ENCODE peak calls at places on chromosomes 3 and 15, in four cellular contexts. R, F, X and D are unnamed samples.

GRCh38 chr3:177905173-177905894 is 630.9 kb upstream of the KCNMB2 start:
- DNase-seq in X (no peak), R (no peak), F (no peak), D (peak; percentile 11)

GRCh38 chr3:111965484-111965883 is 13.3 kb upstream of the ABHD10 start:
- DNase-seq in R (no peak), F (no peak), X (no peak), D (no peak)

GRCh38 chr15:98421419-98422085 is 226.8 kb upstream of the IGF1R start:
- DNase-seq in R (peak; percentile 39), X (peak; percentile 26), F (peak; percentile 88), D (peak; percentile 48)

GRCh38 chr3:186224211-186224610 is 115.3 kb upstream of the ETV5 start:
- DNase-seq in F (no peak), R (no peak), X (no peak), D (no peak)

GRCh38 chr3:58683001-58683845 is 16.6 kb upstream of the FAM3D start:
- DNase-seq in R (no peak), X (no peak), F (no peak), D (peak; percentile 23)

GRCh38 chr15:32802296-32802936 is 84.6 kb downstream of the GREM1 start:
- DNase-seq in R (no peak), F (no peak), X (no peak), D (no peak)

GRCh38 chr3:101900316-101900715 is 51.0 kb downstream of the NFKBIZ start:
- DNase-seq in R (no peak), X (no peak), F (no peak), D (no peak)

GRCh38 chr3:52171577-52172261 is 17.5 kb upstream of the POC1A start:
- DNase-seq in X (no peak), F (no peak), R (no peak), D (peak; percentile 27)

GRCh38 chr3:87088984-87089841 is 98.3 kb upstream of the VGLL3 start:
- DNase-seq in R (no peak), X (no peak), F (no peak), D (peak; percentile 28)

GRCh38 chr15:77187751-77188464 is 117.0 kb upstream of the TSPAN3 start:
- DNase-seq in R (no peak), X (peak; percentile 40), F (no peak), D (no peak)

GRCh38 chr15:28118083-28118482 is 19.0 kb upstream of the OCA2 start:
- DNase-seq in X (no peak), F (no peak), R (no peak), D (no peak)

GRCh38 chr3:11161666-11162065 is 7.4 kb downstream of the HRH1 start:
- DNase-seq in F (no peak), X (no peak), R (no peak), D (no peak)

GRCh38 chr3:126659915-126660886 is 5.3 kb upstream of the TXNRD3 start:
- DNase-seq in X (no peak), F (no peak), R (no peak), D (peak; percentile 26)

GRCh38 chr3:62632510-62633294 is 242.5 kb downstream of the CADPS start:
- DNase-seq in X (no peak), R (no peak), F (no peak), D (no peak)

GRCh38 chr3:16441306-16441898 is 72.1 kb downstream of the RFTN1 start:
- DNase-seq in X (no peak), R (no peak), F (no peak), D (no peak)

GRCh38 chr3:52532517-52532837 is 1.2 kb downstream of the NT5DC2 start:
- DNase-seq in X (peak; percentile 42), R (no peak), F (peak; percentile 33), D (peak; percentile 63)

GRCh38 chr3:120093923-120094775 is at the start of gene GSK3B:
- DNase-seq in R (peak; percentile 97), F (peak; percentile 76), X (peak; percentile 99), D (peak; percentile 20)

GRCh38 chr3:15341030-15341726 is 8.8 kb upstream of the SH3BP5 start:
- DNase-seq in X (no peak), R (no peak), F (no peak), D (no peak)

GRCh38 chr3:184546252-184546651 is 15.3 kb upstream of the EPHB3 start:
- DNase-seq in R (no peak), F (no peak), X (no peak), D (no peak)

GRCh38 chr3:62319570-62320243 is 53.6 kb downstream of the FEZF2 start:
- DNase-seq in F (no peak), R (no peak), X (no peak), D (no peak)

GRCh38 chr3:70849911-70850699 is 537.7 kb upstream of the MDFIC2 start:
- DNase-seq in R (no peak), X (no peak), F (no peak), D (peak; percentile 38)

GRCh38 chr15:101530224-101530958 is 40.9 kb upstream of the PCSK6 start:
- DNase-seq in R (no peak), F (no peak), X (no peak), D (no peak)

GRCh38 chr3:49255686-49256085 is 21.3 kb downstream of the C3orf62 start:
- DNase-seq in F (no peak), X (no peak), R (no peak), D (no peak)

GRCh38 chr3:34284959-34285358 is 486.5 kb downstream of the PDCD6IP start:
- DNase-seq in F (peak; percentile 44), R (no peak), X (no peak), D (no peak)

GRCh38 chr3:190178779-190179178 is 58.1 kb upstream of the P3H2 start:
- DNase-seq in F (no peak), X (no peak), R (no peak), D (no peak)

GRCh38 chr3:182891364-182891763 is 89.0 kb downstream of the DCUN1D1 start:
- DNase-seq in F (no peak), X (no peak), R (no peak), D (no peak)

GRCh38 chr3:182889948-182890629 is 90.2 kb downstream of the DCUN1D1 start:
- DNase-seq in R (no peak), X (no peak), F (no peak), D (no peak)

GRCh38 chr3:182886497-182886896 is 93.2 kb downstream of the ATP11B start:
- DNase-seq in F (no peak), X (no peak), R (no peak), D (no peak)
- TF ChIP-seq POLR2A in F (no peak), X (no peak), R (no peak), D (no peak)

GRCh38 chr3:106013971-106014370 is 145.2 kb upstream of the CBLB start:
- DNase-seq in F (peak; percentile 5), R (no peak), X (no peak), D (no peak)
- TF ChIP-seq POLR2A in F (no peak), R (no peak), X (no peak), D (no peak)

GRCh38 chr15:73882761-73883419 is 9.5 kb downstream of the TBC1D21 start:
- DNase-seq in R (no peak), X (no peak), F (no peak), D (no peak)
- TF ChIP-seq POLR2A in R (no peak), X (no peak), F (no peak), D (no peak)

GRCh38 chr3:129249284-129250065 is at the start of gene COPG1:
- DNase-seq in X (peak; percentile 78), R (peak; percentile 73), F (peak; percentile 89), D (peak; percentile 98)
- TF ChIP-seq POLR2A in X (peak; percentile 93), R (peak; percentile 82), F (peak; percentile 92), D (peak; percentile 96)

GRCh38 chr15:89106200-89106599 is 17.9 kb downstream of the ABHD2 start:
- DNase-seq in R (no peak), X (no peak), F (no peak), D (no peak)
- TF ChIP-seq POLR2A in R (no peak), X (no peak), F (no peak), D (no peak)

DNA sequence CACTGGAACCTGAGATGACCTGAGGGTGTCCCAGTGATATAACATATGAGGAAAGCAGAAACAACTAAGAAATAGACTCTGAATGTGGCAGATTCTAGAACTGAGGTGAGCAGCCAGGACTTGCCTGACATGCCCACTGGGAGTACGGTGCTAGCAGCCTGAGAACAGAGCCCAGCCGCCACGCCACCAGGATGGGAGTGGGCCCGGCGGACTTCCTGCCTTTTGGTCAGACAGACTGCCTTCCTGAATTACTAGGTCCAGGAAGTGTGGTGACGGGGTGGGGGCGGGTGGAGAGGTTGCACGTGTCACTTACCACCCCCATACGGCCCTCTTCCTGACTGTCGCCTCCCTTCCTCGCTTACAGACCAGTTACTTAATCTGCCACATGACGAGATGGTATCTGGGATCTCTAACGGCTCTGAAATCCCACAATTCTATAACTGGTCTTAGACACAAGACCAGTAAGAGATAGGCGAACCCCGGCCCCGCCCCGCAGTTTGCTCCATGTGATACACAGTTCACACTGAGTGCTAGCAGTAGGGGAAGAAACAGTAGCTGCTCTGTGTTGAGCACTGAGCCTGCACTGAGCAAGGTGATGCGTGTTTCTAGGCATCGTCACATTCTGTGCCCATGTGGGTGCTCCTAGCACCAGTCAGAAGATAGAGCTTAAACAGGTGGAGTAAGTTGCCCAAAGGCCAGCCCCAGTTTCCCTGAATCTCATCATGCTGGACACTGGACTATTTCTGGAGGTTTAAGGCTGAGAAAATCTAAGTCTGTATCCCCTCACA is 95.7 kb downstream of the CPN2 start:
- DNase-seq in X (peak; percentile 58), F (peak; percentile 94), R (no peak), D (no peak)
- TF ChIP-seq POLR2A in X (no peak), F (peak; percentile 88), R (no peak), D (no peak)